ENCODE peak calls at places on chromosomes 1 and 21, in six cellular contexts. D, I, J, Q, B and F are unnamed samples. For H3K4me1 and H4K20me1, the result is how much of the 10 kb centered on the place peaks cover.

GRCh38 chr1:46039571-46040052 is 92.8 kb downstream of the PIK3R3 start:
- DNase-seq in D (peak), I (no peak), J (no peak), Q (no peak), B (peak), F (no peak)

GRCh38 chr1:52662645-52663313 is 29.8 kb downstream of the SHISAL2A start:
- DNase-seq in D (peak), I (peak), J (peak), Q (peak), B (peak), F (no peak)

GRCh38 chr1:222521299-222522104 is 26.4 kb downstream of the HHIPL2 start:
- DNase-seq in D (peak), I (no peak), J (no peak), Q (no peak), B (peak), F (no peak)

GRCh38 chr1:65846911-65847310 is 54.2 kb downstream of the PDE4B start:
- DNase-seq in D (peak), I (no peak), J (no peak), Q (no peak), B (no peak), F (no peak)

GRCh38 chr1:145877923-145878486 is 7.7 kb downstream of the ANKRD35 start:
- DNase-seq in D (no peak), I (no peak), J (no peak), Q (no peak), B (peak), F (no peak)

GRCh38 chr1:203505526-203506189 is 11.7 kb downstream of the OPTC start:
- DNase-seq in D (peak), I (no peak), J (no peak), Q (no peak), B (no peak), F (no peak)

GRCh38 chr21:31145271-31145801 is 107.1 kb upstream of the KRTAP19-8 start:
- DNase-seq in D (no peak), I (no peak), J (no peak), Q (no peak), B (no peak), F (no peak)

GRCh38 chr1:3530086-3530930 is 75.8 kb downstream of the ARHGEF16 start:
- DNase-seq in D (peak), I (peak), J (no peak), Q (no peak), B (peak), F (no peak)

GRCh38 chr1:218171302-218171893 is 113.7 kb upstream of the RRP15 start:
- DNase-seq in D (peak), I (no peak), J (peak), Q (peak), B (peak), F (no peak)

GRCh38 chr1:198556969-198557368 is 16.5 kb upstream of the ATP6V1G3 start:
- DNase-seq in D (peak), I (no peak), J (no peak), Q (no peak), B (no peak), F (peak)

GRCh38 chr1:230232352-230232751 is 165.3 kb downstream of the GALNT2 start:
- DNase-seq in D (no peak), I (peak), J (no peak), Q (no peak), B (no peak), F (no peak)

GRCh38 chr1:170075186-170075585 is 691 bp upstream of the KIFAP3 start:
- DNase-seq in D (no peak), I (no peak), J (no peak), Q (no peak), B (no peak), F (peak)

GRCh38 chr1:168136709-168137514 is at the start of gene GPR161:
- DNase-seq in D (peak), I (peak), J (no peak), Q (peak), B (peak), F (peak)

GRCh38 chr1:165726841-165727240 is 28.5 kb upstream of the ALDH9A1 start:
- DNase-seq in D (no peak), I (no peak), J (no peak), Q (no peak), B (no peak), F (no peak)

GRCh38 chr1:205792481-205792881 is 17.2 kb upstream of the RAB29 start:
- DNase-seq in D (no peak), I (no peak), J (no peak), Q (no peak), B (no peak), F (no peak)

GRCh38 chr1:39979654-39980053 is 24.7 kb downstream of the MFSD2A start:
- DNase-seq in D (no peak), I (no peak), J (no peak), Q (no peak), B (no peak), F (no peak)

GRCh38 chr1:247241687-247242086 is 14.2 kb upstream of the VN1R5 start:
- DNase-seq in D (peak), I (no peak), J (no peak), Q (no peak), B (peak), F (no peak)

GRCh38 chr1:8281843-8282509 is 35.9 kb upstream of the SLC45A1 start:
- DNase-seq in D (peak), I (no peak), J (no peak), Q (no peak), B (no peak), F (no peak)
- H3K4me3 ChIP-seq in D (no peak), I (no peak), J (no peak), Q (no peak), B (no peak), F (no peak)

GRCh38 chr1:38360807-38361206 is 314.2 kb upstream of the POU3F1 start:
- DNase-seq in D (no peak), I (no peak), J (no peak), Q (no peak), B (no peak), F (no peak)

GRCh38 chr1:38361566-38361965 is 315.0 kb upstream of the POU3F1 start:
- DNase-seq in D (no peak), I (no peak), J (no peak), Q (no peak), B (no peak), F (no peak)
- H3K4me1 ChIP-seq in D (under half), I (under half), J (under half), Q (under half), B (under half), F (under half)

DNA sequence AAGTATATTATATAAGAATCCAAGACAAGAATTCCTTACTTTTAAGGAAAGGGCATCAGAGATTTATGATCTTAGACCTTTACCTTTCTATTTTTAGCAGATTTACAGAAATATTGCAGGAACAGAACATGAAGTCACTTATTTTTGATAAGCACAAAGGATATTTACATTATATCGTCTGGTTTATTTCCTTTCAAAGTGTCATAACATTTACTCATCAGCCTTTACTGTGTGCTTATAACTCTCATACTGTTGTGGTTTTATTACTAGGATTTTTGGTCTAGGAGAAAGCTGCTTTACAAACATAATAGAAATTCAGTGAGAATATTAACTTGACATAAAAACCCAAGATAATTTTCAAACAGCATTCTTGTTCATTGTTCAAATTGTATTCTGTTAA is 47.6 kb downstream of the APP start:
- DNase-seq in D (no peak), I (no peak), J (no peak), Q (no peak), B (no peak), F (no peak)
- H4K20me1 ChIP-seq in D (under half), I (under half), J (under half), Q (under half), B (under half), F (under half)

GRCh38 chr1:153789478-153790148 is 14.4 kb downstream of the SLC27A3 start:
- DNase-seq in D (peak), I (no peak), J (no peak), Q (no peak), B (no peak), F (peak)
- H3K4me3 ChIP-seq in D (peak), I (no peak), J (no peak), Q (no peak), B (no peak), F (no peak)

DNA sequence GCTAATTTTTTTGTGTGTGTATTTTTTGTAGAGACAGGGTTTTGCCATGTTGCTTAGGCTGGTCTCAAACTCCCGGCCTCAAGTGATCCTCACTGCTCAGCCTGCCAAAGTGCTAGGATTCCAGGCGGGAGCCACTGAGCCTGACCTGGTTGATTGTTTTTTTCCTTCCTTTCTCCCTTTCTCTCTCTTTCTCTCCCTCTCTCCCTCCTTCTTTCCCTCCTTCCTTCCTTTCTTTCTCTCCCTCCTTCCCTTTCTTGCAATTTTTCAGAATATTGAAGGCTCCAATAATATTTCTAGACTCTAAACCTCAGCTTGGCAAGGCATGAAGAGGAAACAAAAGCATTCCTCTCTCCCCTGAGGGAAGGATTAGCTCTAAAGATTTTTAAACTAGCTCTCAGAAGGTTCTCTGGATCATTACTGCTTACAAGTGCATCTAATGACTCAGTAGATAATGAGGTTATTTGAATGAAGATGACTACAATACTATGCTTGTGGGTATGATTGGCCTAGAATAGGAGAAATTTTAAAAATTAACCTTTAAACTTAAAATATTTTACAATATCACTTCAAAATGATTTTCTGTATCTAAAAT is 68.5 kb upstream of the GADD45A start:
- DNase-seq in D (peak), I (no peak), J (no peak), Q (no peak), B (no peak), F (no peak)
- H3K4me1 ChIP-seq in D (under half), I (under half), J (under half), Q (under half), B (under half), F (under half)

GRCh38 chr1:30895382-30895941 is 13.1 kb downstream of the SDC3 start:
- DNase-seq in D (no peak), I (no peak), J (no peak), Q (no peak), B (no peak), F (no peak)

GRCh38 chr1:30895942-30896660 is 12.5 kb downstream of the SDC3 start:
- DNase-seq in D (no peak), I (no peak), J (no peak), Q (no peak), B (no peak), F (no peak)

GRCh38 chr1:30892671-30893073 is 15.9 kb downstream of the SDC3 start:
- DNase-seq in D (no peak), I (no peak), J (no peak), Q (no peak), B (no peak), F (no peak)

GRCh38 chr1:30893776-30894507 is 14.6 kb downstream of the SDC3 start:
- DNase-seq in D (no peak), I (no peak), J (no peak), Q (no peak), B (no peak), F (no peak)

GRCh38 chr1:30894508-30894973 is 14.0 kb downstream of the SDC3 start:
- DNase-seq in D (no peak), I (no peak), J (no peak), Q (no peak), B (no peak), F (no peak)
- H4K20me1 ChIP-seq in D (under half), I (under half), J (under half), Q (half or more), B (under half), F (under half)

GRCh38 chr1:180927348-180927747 is 14.7 kb downstream of the KIAA1614 start:
- DNase-seq in D (no peak), I (no peak), J (no peak), Q (no peak), B (no peak), F (no peak)

GRCh38 chr1:180930687-180931086 is 18.0 kb downstream of the KIAA1614 start:
- DNase-seq in D (no peak), I (no peak), J (no peak), Q (peak), B (no peak), F (no peak)

GRCh38 chr1:180927841-180928240 is 15.1 kb downstream of the KIAA1614 start:
- DNase-seq in D (peak), I (no peak), J (no peak), Q (peak), B (no peak), F (no peak)

GRCh38 chr1:180929389-180929788 is 16.7 kb downstream of the KIAA1614 start:
- DNase-seq in D (no peak), I (no peak), J (no peak), Q (no peak), B (no peak), F (no peak)

DNA sequence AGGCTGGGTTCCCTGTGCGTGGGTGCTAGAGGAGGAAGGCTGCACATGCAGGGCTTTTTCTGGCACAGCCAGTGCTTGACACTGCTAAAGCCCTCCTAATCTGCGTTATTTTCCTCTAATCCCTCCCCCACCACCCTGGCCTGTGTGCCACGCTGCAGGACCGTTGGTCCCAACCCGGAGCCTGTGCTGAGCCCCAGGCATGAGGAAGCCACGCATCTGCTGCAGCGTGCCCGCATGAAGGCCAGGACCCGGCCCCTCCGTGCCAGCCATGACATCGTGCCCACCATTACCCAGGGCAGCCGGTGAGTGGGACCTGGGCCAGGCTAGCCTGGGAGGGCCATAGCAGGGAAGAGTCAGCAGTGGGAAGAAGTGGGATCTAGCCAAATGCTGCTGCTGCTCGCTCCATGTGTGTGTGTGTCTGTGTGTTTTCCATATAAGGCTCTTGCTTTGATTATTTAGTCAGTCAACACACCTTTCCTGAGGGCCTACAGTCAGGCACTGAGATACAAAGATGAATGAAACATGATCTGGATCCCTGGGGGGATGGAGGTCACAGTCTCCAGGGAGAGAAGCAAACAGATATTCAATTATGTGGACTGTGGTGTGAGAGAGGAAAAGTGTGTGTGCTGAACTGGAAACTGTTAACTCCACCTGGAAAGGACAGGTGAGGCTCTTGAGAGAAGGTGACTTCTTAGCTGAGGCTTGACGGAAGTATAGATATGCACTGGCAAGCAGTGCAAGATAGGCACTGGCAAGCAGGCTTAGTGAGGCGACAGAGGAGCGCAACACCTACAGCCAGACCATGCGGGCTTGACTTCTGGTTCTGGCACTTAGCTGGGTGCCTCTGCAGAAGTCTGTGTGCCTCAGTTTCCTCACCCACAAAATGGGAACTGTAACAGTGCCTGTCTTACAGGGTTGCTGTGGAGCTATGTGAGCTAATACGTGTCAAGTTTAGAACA is 15.9 kb downstream of the KIAA1614 start:
- DNase-seq in D (no peak), I (no peak), J (no peak), Q (peak), B (no peak), F (no peak)
- H3K4me3 ChIP-seq in D (no peak), I (no peak), J (no peak), Q (no peak), B (no peak), F (no peak)